ENCODE peak calls at places on chromosome 22, in four cellular contexts. T is activated CD8-positive, alpha-beta T cell treated with anti-CD3 and anti-CD28 coated beads for 36 hours; F is glutamatergic neuron; S is mucosa of descending colon. X is an unnamed sample.

GRCh38 chr22:29780781-29781676 is 13.9 kb downstream of the UQCR10 start:
- DNase-seq in F (peak; percentile 27), T (no peak), S (no peak), X (no peak)

GRCh38 chr22:46054091-46054877 is 77.3 kb upstream of the WNT7B start:
- DNase-seq in T (peak; percentile 45), S (peak; percentile 77), F (no peak), X (peak; percentile 73)

GRCh38 chr22:46536559-46537220 is 730 bp downstream of the CELSR1 start:
- DNase-seq in F (no peak), S (no peak), T (no peak), X (no peak)

GRCh38 chr22:28938286-28938833 is 55.0 kb downstream of the ZNRF3 start:
- DNase-seq in S (no peak), T (no peak), F (no peak), X (no peak)

GRCh38 chr22:50733521-50734342 is 4.3 kb upstream of the ACR start:
- DNase-seq in S (peak; percentile 10), F (peak; percentile 9), T (no peak), X (no peak)

GRCh38 chr22:25896592-25896991 is 154.6 kb downstream of the MYO18B start:
- DNase-seq in T (no peak), S (no peak), F (no peak), X (no peak)

GRCh38 chr22:50311606-50312351 is 4.3 kb upstream of the PLXNB2 start:
- DNase-seq in S (peak; percentile 28), T (no peak), F (peak; percentile 19), X (no peak)

GRCh38 chr22:44702479-44703219 is 645 bp downstream of the PRR5 start:
- DNase-seq in T (peak; percentile 37), S (no peak), F (peak; percentile 40), X (no peak)

GRCh38 chr22:25420925-25421904 is 143.3 kb upstream of the GRK3 start:
- DNase-seq in T (no peak), F (peak; percentile 55), S (peak; percentile 66), X (no peak)

GRCh38 chr22:28019360-28019759 is 100.3 kb upstream of the PITPNB start:
- DNase-seq in F (peak; percentile 13), S (peak; percentile 4), T (peak; percentile 31), X (no peak)

GRCh38 chr22:27810566-27810965 is 9.0 kb upstream of the MN1 start:
- DNase-seq in S (peak; percentile 53), F (no peak), T (no peak), X (no peak)

GRCh38 chr22:35258144-35258988 is 1.1 kb downstream of the HMGXB4 start:
- DNase-seq in T (peak; percentile 36), F (no peak), S (peak; percentile 41), X (no peak)

GRCh38 chr22:31046591-31047226 is 34.4 kb upstream of the SMTN start:
- DNase-seq in T (no peak), S (peak; percentile 35), F (peak; percentile 48), X (no peak)

GRCh38 chr22:41568811-41569210 is 8.0 kb downstream of the CSDC2 start:
- DNase-seq in T (no peak), F (no peak), S (no peak), X (no peak)

GRCh38 chr22:40819741-40820140 is 595 bp upstream of the SLC25A17 start:
- DNase-seq in T (peak; percentile 18), S (no peak), F (no peak), X (peak; percentile 28)

GRCh38 chr22:46557736-46558480 is 20.5 kb upstream of the CELSR1 start:
- DNase-seq in F (no peak), S (peak; percentile 28), T (no peak), X (no peak)

GRCh38 chr22:31100762-31101525 is 6.4 kb downstream of the SELENOM start:
- DNase-seq in F (no peak), S (no peak), T (no peak), X (no peak)

GRCh38 chr22:46585340-46586122 is 34.7 kb upstream of the GRAMD4 start:
- DNase-seq in S (peak; percentile 33), T (no peak), F (no peak), X (no peak)

GRCh38 chr22:30267382-30268302 is 991 bp upstream of the OSM start:
- DNase-seq in S (peak; percentile 23), F (no peak), T (peak; percentile 84), X (no peak)

GRCh38 chr22:30159561-30160353 is 79.5 kb downstream of the HORMAD2 start:
- DNase-seq in T (peak; percentile 27), F (no peak), S (no peak), X (no peak)

GRCh38 chr22:42270178-42270511 is 308 bp downstream of the TCF20 start:
- DNase-seq in S (peak; percentile 73), T (no peak), F (peak; percentile 35), X (no peak)

GRCh38 chr22:49571326-49571725 is 256.3 kb downstream of the BRD1 start:
- DNase-seq in S (no peak), T (no peak), F (no peak), X (no peak)

GRCh38 chr22:49768961-49769690 is 58.5 kb downstream of the BRD1 start:
- DNase-seq in T (no peak), F (peak; percentile 56), S (peak; percentile 46), X (no peak)

GRCh38 chr22:45185718-45186511 is 22.2 kb downstream of the NUP50 start:
- DNase-seq in S (no peak), F (no peak), T (peak; percentile 43), X (no peak)

DNA sequence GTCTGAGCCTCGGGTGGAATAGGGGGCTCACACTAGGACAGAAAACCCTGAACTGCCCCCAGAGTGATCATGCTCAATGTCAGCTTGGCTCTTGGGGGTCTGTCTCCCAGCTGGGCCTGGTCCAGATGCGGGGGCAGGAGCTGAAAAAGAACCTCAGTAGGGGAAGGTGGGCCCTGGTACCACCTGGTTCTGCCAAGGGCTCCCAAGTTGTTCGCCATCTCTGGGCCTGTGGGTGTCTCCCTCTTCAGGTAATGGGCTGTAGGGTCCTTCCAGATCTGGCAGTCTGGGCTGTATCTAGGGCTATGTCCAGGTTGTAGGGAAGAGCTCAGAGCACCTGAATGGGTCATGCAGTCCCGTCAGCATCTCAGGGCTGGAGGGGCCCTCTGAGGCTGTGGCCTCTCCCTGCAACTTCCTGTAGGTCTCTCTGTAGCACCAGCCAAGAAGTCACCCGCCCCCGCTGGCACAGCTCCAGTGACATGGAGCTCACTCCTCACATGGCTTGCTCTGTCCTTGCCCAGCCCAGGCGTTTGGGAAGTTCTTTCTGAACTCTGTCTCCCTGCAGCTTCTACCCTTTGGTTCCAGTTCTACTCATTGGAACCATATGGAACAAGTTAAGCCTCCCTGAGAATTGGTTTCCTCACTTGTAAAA is 33.0 kb upstream of the SOX10 start:
- DNase-seq in F (no peak), T (peak; percentile 17), S (peak; percentile 82), X (no peak)
- TF ChIP-seq CTCF in F (no peak), T (no peak), S (no peak), X (no peak)

GRCh38 chr22:36367479-36367878 is 20.3 kb downstream of the MYH9 start:
- DNase-seq in T (peak; percentile 5), F (no peak), S (no peak), X (no peak)

GRCh38 chr22:36367066-36367465 is 20.7 kb downstream of the MYH9 start:
- DNase-seq in F (no peak), T (no peak), S (no peak), X (no peak)

GRCh38 chr22:36369004-36369921 is 18.5 kb downstream of the MYH9 start:
- DNase-seq in S (no peak), T (peak; percentile 82), F (no peak), X (no peak)

GRCh38 chr22:36369922-36370781 is 17.6 kb downstream of the MYH9 start:
- DNase-seq in T (peak; percentile 58), S (peak; percentile 77), F (no peak), X (no peak)

GRCh38 chr22:36368359-36368983 is 19.3 kb downstream of the MYH9 start:
- DNase-seq in T (peak; percentile 68), F (no peak), S (no peak), X (no peak)
- TF ChIP-seq CTCF in T (peak; percentile 21), F (no peak), S (no peak), X (no peak)

DNA sequence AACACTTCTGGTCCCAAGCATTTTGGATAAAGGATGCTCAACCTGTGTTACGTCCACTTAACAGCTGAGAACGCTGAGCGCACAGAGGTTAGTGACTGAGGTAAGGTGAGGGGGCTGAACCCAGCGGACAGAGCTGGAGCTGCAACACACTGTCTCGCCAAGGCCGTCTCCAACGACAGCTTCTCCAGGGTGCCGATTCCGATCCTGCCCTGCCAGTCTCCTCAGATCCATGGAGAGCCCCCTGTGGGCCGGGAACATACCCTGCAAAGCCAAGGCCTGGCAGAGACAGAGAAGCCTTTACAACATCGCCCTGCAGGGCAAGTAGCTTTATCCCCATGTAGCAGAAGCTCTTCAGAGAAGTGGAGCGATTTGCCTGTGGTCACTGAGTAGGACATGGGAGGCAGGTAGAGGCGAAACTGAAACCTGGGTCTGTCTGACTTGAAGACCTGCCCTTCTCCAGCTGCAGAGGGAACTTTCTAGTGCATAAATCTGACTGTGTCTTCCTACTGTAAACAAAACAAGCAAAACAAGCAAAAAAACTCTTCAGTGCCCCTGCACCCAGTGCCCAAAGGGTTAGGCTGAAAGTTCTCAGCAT is 72.8 kb downstream of the SCUBE1 start:
- DNase-seq in T (no peak), F (no peak), S (no peak), X (peak; percentile 45)
- TF ChIP-seq CTCF in T (no peak), F (no peak), S (no peak), X (no peak)

DNA sequence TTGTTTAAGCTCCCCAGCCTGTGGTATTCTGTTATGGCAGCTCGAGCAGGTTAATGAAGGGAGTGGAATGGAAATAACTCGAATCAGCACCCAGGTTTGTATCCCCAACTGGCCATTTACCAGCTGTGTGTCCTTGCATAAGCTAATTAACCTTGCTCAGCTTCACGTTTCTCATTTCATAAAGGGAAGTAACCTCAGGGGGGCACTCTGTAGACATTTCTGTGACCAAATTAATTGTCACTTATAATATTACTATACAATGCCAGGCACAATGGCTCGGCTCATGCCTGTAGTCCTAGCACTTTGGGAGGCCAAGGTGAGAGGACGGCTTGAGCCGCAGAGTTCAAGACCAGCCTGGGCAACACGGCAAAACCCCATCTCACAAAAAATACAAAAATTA is 13.8 kb downstream of the ADA2 start:
- DNase-seq in S (no peak), T (no peak), F (no peak), X (no peak)
- TF ChIP-seq CTCF in S (no peak), T (peak; percentile 16), F (no peak), X (peak; percentile 21)

GRCh38 chr22:22144858-22145257 is 99.7 kb upstream of the VPREB1 start:
- DNase-seq in S (no peak), T (no peak), F (no peak), X (no peak)
- TF ChIP-seq CTCF in S (no peak), T (no peak), F (peak; percentile 9), X (no peak)

DNA sequence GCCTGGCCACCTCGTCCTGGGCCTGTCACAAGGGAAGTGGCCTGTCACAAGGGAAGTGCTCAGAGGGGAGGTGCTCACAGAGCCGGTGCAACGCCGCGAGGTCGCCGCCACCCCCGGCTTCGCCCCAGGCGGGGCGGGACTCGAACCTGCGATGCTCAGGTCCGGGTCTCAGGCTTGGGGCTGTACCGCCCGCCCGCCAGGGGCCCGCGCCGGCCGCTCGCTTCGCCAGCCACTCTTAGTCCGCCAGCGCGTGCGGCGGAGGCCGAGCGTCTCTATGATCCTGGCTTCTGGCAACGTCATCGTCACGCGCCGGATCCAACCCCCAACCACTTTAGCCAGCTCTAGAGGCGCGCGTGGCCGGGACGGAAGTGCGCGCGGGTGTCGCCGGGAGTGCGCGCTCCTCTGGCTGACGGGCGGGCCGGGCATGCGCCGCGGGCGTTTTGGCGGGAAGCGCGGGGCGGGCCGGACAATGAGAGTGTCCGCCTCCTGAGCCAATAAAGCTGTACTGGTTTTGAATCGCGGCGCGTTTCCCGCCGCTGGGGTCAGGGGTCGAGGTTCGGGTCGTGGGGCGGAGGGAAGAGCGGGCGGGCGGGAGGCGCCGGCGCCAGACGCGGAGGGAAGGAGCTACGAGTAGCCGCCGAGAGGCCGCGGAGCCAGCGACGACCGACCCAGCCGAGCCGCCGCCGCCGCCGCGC is at the start of gene TRMT2A:
- DNase-seq in F (peak; percentile 98), S (peak; percentile 99), T (peak; percentile 99), X (peak; percentile 100)
- TF ChIP-seq CTCF in F (no peak), S (no peak), T (no peak), X (peak; percentile 38)